ENCODE peak calls at places on chromosome 18, in four cellular contexts. One of them, this sample, is unnamed.

GRCh38 chr18:55404811-55405654 is 183.0 kb downstream of the TCF4 start:
- DNase-seq in nephron progenitor cell: no peak
- DNase-seq in NCI-H1105 treated with DMSO at 0.1 percent for 48 hours: no peak
- DNase-seq in nucleus accumbens: no peak
- DNase-seq in this sample: no peak

GRCh38 chr18:22026362-22026761 is 143.0 kb upstream of the GATA6 start:
- DNase-seq in nucleus accumbens: no peak
- DNase-seq in NCI-H1105 treated with DMSO at 0.1 percent for 48 hours: no peak
- DNase-seq in nephron progenitor cell: no peak
- DNase-seq in this sample: no peak

GRCh38 chr18:44741551-44741950 is 60.9 kb downstream of the SETBP1 start:
- DNase-seq in nephron progenitor cell: no peak
- DNase-seq in nucleus accumbens: no peak
- DNase-seq in NCI-H1105 treated with DMSO at 0.1 percent for 48 hours: peak; percentile 60
- DNase-seq in this sample: no peak

GRCh38 chr18:44582432-44582831 is 98.3 kb upstream of the SETBP1 start:
- DNase-seq in NCI-H1105 treated with DMSO at 0.1 percent for 48 hours: no peak
- DNase-seq in nucleus accumbens: no peak
- DNase-seq in nephron progenitor cell: no peak
- DNase-seq in this sample: no peak

GRCh38 chr18:58315041-58315440 is 271.0 kb downstream of the NEDD4L start:
- DNase-seq in nucleus accumbens: no peak
- DNase-seq in NCI-H1105 treated with DMSO at 0.1 percent for 48 hours: no peak
- DNase-seq in nephron progenitor cell: no peak
- DNase-seq in this sample: no peak

GRCh38 chr18:58161659-58162058 is 117.6 kb downstream of the NEDD4L start:
- DNase-seq in nucleus accumbens: no peak
- DNase-seq in NCI-H1105 treated with DMSO at 0.1 percent for 48 hours: no peak
- DNase-seq in nephron progenitor cell: no peak
- DNase-seq in this sample: no peak

GRCh38 chr18:2420367-2420766 is 150.9 kb downstream of the METTL4 start:
- DNase-seq in nephron progenitor cell: no peak
- DNase-seq in nucleus accumbens: no peak
- DNase-seq in NCI-H1105 treated with DMSO at 0.1 percent for 48 hours: no peak
- DNase-seq in this sample: no peak

GRCh38 chr18:3972291-3972985 is 482.7 kb downstream of the DLGAP1 start:
- DNase-seq in NCI-H1105 treated with DMSO at 0.1 percent for 48 hours: no peak
- DNase-seq in nucleus accumbens: no peak
- DNase-seq in nephron progenitor cell: no peak
- DNase-seq in this sample: no peak

GRCh38 chr18:33210575-33211189 is 229.8 kb downstream of the CCDC178 start:
- DNase-seq in NCI-H1105 treated with DMSO at 0.1 percent for 48 hours: peak; percentile 78
- DNase-seq in nucleus accumbens: no peak
- DNase-seq in nephron progenitor cell: peak; percentile 15
- DNase-seq in this sample: peak; percentile 36